ENCODE peak calls at places on chromosome 5, in four cellular contexts. A is breast epithelium, G is H1, Z is mesenchymal stem cell. T is an unnamed sample.

GRCh38 chr5:142446131-142446959 is 121.5 kb upstream of the SPRY4 start:
- DNase-seq in G (no peak), Z (peak; percentile 85), A (no peak), T (no peak)

GRCh38 chr5:92687793-92688467 is 893.1 kb downstream of the NR2F1-AS1 start:
- DNase-seq in G (peak; percentile 3), A (no peak), Z (peak; percentile 59), T (peak; percentile 41)

GRCh38 chr5:17235736-17236330 is 18.4 kb downstream of the BASP1 start:
- DNase-seq in G (no peak), A (no peak), Z (peak; percentile 61), T (no peak)

GRCh38 chr5:167565555-167565954 is 725.9 kb upstream of the WWC1 start:
- DNase-seq in G (no peak), A (no peak), Z (peak; percentile 36), T (peak; percentile 24)

GRCh38 chr5:140372971-140373487 is 13.0 kb downstream of the SLC4A9 start:
- DNase-seq in A (no peak), G (peak; percentile 67), Z (peak; percentile 81), T (peak; percentile 85)

GRCh38 chr5:9955586-9955985 is 294.1 kb downstream of the ATPSCKMT start:
- DNase-seq in Z (no peak), A (no peak), G (no peak), T (no peak)

GRCh38 chr5:116571568-116572321 is 2.9 kb downstream of the SEMA6A start:
- DNase-seq in G (no peak), Z (peak; percentile 37), A (no peak), T (peak; percentile 38)

GRCh38 chr5:123028222-123028621 is 8.3 kb downstream of the PPIC start:
- DNase-seq in Z (no peak), A (no peak), G (no peak), T (no peak)

GRCh38 chr5:166772770-166773169 is 1518.7 kb upstream of the WWC1 start:
- DNase-seq in G (no peak), A (no peak), Z (peak; percentile 71), T (no peak)

DNA sequence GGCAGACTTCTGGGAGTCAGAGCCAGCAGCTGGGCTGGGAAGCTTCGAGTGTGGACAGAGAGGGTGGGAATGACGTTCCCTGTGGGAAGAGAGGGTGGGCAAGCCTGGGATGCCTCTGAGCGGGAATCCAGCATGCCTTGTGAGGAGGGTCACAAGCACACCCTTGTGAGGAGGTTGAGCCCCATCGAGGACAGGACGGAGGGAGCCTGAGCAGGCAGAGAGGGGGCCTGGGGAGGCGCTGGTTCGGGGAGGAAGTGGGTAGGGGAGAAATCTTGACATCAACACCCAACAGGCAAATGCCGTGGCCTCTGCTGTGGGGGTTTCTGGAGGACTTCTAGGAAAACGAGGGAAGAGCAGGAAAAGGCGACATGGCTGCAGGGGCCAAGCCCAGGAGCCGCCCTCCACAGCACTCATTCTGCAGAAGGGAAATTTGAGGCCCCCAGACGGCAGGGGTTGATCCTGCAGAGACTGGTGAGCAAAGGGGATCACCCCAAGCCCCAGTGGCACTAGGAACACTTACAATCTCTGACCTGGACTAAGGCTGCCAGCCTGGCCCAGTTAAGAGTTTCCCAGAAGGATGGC is 1.1 kb upstream of the IL13 start:
- DNase-seq in A (no peak), Z (no peak), G (no peak), T (no peak)
- H3K27me3 ChIP-seq in A (peaks cover 16% of the 10 kb centered on the region), Z (peaks cover 21% of the 10 kb centered on the region), G (peaks cover 40% of the 10 kb centered on the region), T (peaks cover 28% of the 10 kb centered on the region)

DNA sequence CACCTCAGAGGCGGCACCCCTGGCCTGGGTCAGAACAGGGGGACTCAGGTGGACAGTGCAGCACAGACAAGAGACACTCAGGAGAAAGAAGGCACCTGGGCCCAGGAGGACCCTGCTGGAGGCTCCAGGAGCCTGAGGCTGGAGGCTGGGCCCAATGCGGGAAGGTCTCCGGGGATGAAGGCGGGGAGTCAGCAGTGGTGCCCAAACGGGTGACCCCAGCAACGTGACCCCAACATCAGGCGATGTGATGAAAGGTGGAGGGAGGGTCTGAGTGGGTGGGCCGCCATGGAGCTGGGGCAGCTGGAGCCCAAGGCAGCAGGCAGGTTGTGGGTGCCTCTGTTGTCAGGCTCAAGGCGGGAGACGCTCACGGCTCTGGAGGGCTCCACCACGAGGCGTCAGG is 37.5 kb downstream of the LPCAT1 start:
- DNase-seq in G (no peak), Z (no peak), A (no peak), T (no peak)
- H3K36me3 ChIP-seq in G (peaks cover 62% of the 10 kb centered on the region), Z (peaks cover 87% of the 10 kb centered on the region), A (no peaks in the 10 kb centered on the region), T (peaks cover 38% of the 10 kb centered on the region)

GRCh38 chr5:38605610-38606009 is 49.2 kb upstream of the LIFR start:
- DNase-seq in Z (no peak), A (no peak), G (no peak), T (no peak)
- H3K4me3 ChIP-seq in Z (no peak overlapping the region), A (no peak overlapping the region), G (no peak overlapping the region), T (no peak overlapping the region)

GRCh38 chr5:109309326-109310063 is 100.3 kb downstream of the PJA2 start:
- DNase-seq in A (no peak), Z (no peak), G (no peak), T (no peak)
- H3K27me3 ChIP-seq in A (no peaks in the 10 kb centered on the region), Z (no peaks in the 10 kb centered on the region), G (no peaks in the 10 kb centered on the region), T (no peaks in the 10 kb centered on the region)

GRCh38 chr5:150444770-150445169 is 4.8 kb downstream of the RPS14 start:
- DNase-seq in Z (no peak), A (no peak), G (no peak), T (no peak)
- H3K36me3 ChIP-seq in Z (peaks cover 59% of the 10 kb centered on the region), A (peaks cover 25% of the 10 kb centered on the region), G (peaks cover 47% of the 10 kb centered on the region), T (peaks cover 50% of the 10 kb centered on the region)

GRCh38 chr5:79397080-79397479 is 116.9 kb downstream of the HOMER1 start:
- DNase-seq in G (no peak), Z (no peak), A (no peak), T (no peak)

GRCh38 chr5:79396265-79396664 is 117.7 kb downstream of the HOMER1 start:
- DNase-seq in Z (no peak), A (no peak), G (no peak), T (no peak)

GRCh38 chr5:79399046-79399445 is 114.9 kb downstream of the HOMER1 start:
- DNase-seq in Z (no peak), A (no peak), G (no peak), T (no peak)

GRCh38 chr5:79395296-79395695 is 118.6 kb downstream of the HOMER1 start:
- DNase-seq in G (no peak), A (no peak), Z (no peak), T (no peak)

GRCh38 chr5:79401216-79401615 is 112.7 kb downstream of the HOMER1 start:
- DNase-seq in Z (no peak), A (no peak), G (no peak), T (no peak)
- H3K4me3 ChIP-seq in Z (no peak overlapping the region), A (no peak overlapping the region), G (no peak overlapping the region), T (no peak overlapping the region)

GRCh38 chr5:129461816-129462396 is 1.8 kb downstream of the ADAMTS19 start:
- DNase-seq in Z (peak; percentile 25), A (no peak), G (no peak), T (peak; percentile 7)
- H3K27me3 ChIP-seq in Z (peaks cover 34% of the 10 kb centered on the region), A (peaks cover 20% of the 10 kb centered on the region), G (no peaks in the 10 kb centered on the region), T (peaks cover 3% of the 10 kb centered on the region)